ENCODE peak calls at places on chromosomes 12 and 14, in eight cellular contexts. One of them, this sample, is unnamed.

GRCh38 chr14:68759912-68760311 is 33.0 kb downstream of the ZFP36L1 start:
- DNase-seq in activated T-helper 9 cell treated with anti-CD3 and anti-CD28 coated beads, Interleukin-2, amount 50 U/mL, for 16 hours: no peak
- DNase-seq in psoas muscle: no peak
- DNase-seq in stimulated activated naive B cell treated with anti-CD40 and anti-IgM and Interleukin-4, amounts not matched to agents 10 μg/mL and 1 μg/mL and 100 μg/mL, for 72 hours: no peak
- DNase-seq in AG04450: no peak
- DNase-seq in GM19239: no peak
- DNase-seq in sciatic nerve: no peak
- DNase-seq in activated CD4-positive, alpha-beta T cell treated with anti-CD3 and anti-CD28 coated beads, Interleukin-2, amount 10 ng/mL, durations not matched to agents 7 days and 5 days: no peak
- DNase-seq in this sample: no peak

GRCh38 chr12:32051511-32052299 is 54.9 kb upstream of the BICD1 start:
- DNase-seq in GM19239: no peak
- DNase-seq in psoas muscle: no peak
- DNase-seq in stimulated activated naive B cell treated with anti-CD40 and anti-IgM and Interleukin-4, amounts not matched to agents 10 μg/mL and 1 μg/mL and 100 μg/mL, for 72 hours: no peak
- DNase-seq in activated T-helper 9 cell treated with anti-CD3 and anti-CD28 coated beads, Interleukin-2, amount 50 U/mL, for 16 hours: no peak
- DNase-seq in AG04450: peak
- DNase-seq in activated CD4-positive, alpha-beta T cell treated with anti-CD3 and anti-CD28 coated beads, Interleukin-2, amount 10 ng/mL, durations not matched to agents 7 days and 5 days: no peak
- DNase-seq in sciatic nerve: no peak
- DNase-seq in this sample: peak

GRCh38 chr14:65850429-65851145 is 438.1 kb downstream of the FUT8 start:
- DNase-seq in stimulated activated naive B cell treated with anti-CD40 and anti-IgM and Interleukin-4, amounts not matched to agents 10 μg/mL and 1 μg/mL and 100 μg/mL, for 72 hours: no peak
- DNase-seq in sciatic nerve: no peak
- DNase-seq in AG04450: no peak
- DNase-seq in activated CD4-positive, alpha-beta T cell treated with anti-CD3 and anti-CD28 coated beads, Interleukin-2, amount 10 ng/mL, durations not matched to agents 7 days and 5 days: peak
- DNase-seq in GM19239: no peak
- DNase-seq in activated T-helper 9 cell treated with anti-CD3 and anti-CD28 coated beads, Interleukin-2, amount 50 U/mL, for 16 hours: peak
- DNase-seq in psoas muscle: no peak
- DNase-seq in this sample: no peak

GRCh38 chr14:51873221-51873893 is 12.9 kb downstream of the GNG2 start:
- DNase-seq in activated CD4-positive, alpha-beta T cell treated with anti-CD3 and anti-CD28 coated beads, Interleukin-2, amount 10 ng/mL, durations not matched to agents 7 days and 5 days: peak
- DNase-seq in activated T-helper 9 cell treated with anti-CD3 and anti-CD28 coated beads, Interleukin-2, amount 50 U/mL, for 16 hours: no peak
- DNase-seq in AG04450: peak
- DNase-seq in GM19239: no peak
- DNase-seq in sciatic nerve: no peak
- DNase-seq in psoas muscle: no peak
- DNase-seq in stimulated activated naive B cell treated with anti-CD40 and anti-IgM and Interleukin-4, amounts not matched to agents 10 μg/mL and 1 μg/mL and 100 μg/mL, for 72 hours: peak
- DNase-seq in this sample: peak

GRCh38 chr12:109463776-109464175 is 13.3 kb downstream of the KCTD10 start:
- DNase-seq in sciatic nerve: no peak
- DNase-seq in activated T-helper 9 cell treated with anti-CD3 and anti-CD28 coated beads, Interleukin-2, amount 50 U/mL, for 16 hours: no peak
- DNase-seq in GM19239: no peak
- DNase-seq in AG04450: no peak
- DNase-seq in activated CD4-positive, alpha-beta T cell treated with anti-CD3 and anti-CD28 coated beads, Interleukin-2, amount 10 ng/mL, durations not matched to agents 7 days and 5 days: no peak
- DNase-seq in psoas muscle: no peak
- DNase-seq in stimulated activated naive B cell treated with anti-CD40 and anti-IgM and Interleukin-4, amounts not matched to agents 10 μg/mL and 1 μg/mL and 100 μg/mL, for 72 hours: no peak
- DNase-seq in this sample: no peak

GRCh38 chr12:124621296-124621660 is 53.9 kb upstream of the NCOR2 start:
- DNase-seq in psoas muscle: peak
- DNase-seq in activated T-helper 9 cell treated with anti-CD3 and anti-CD28 coated beads, Interleukin-2, amount 50 U/mL, for 16 hours: no peak
- DNase-seq in sciatic nerve: no peak
- DNase-seq in activated CD4-positive, alpha-beta T cell treated with anti-CD3 and anti-CD28 coated beads, Interleukin-2, amount 10 ng/mL, durations not matched to agents 7 days and 5 days: no peak
- DNase-seq in AG04450: no peak
- DNase-seq in stimulated activated naive B cell treated with anti-CD40 and anti-IgM and Interleukin-4, amounts not matched to agents 10 μg/mL and 1 μg/mL and 100 μg/mL, for 72 hours: no peak
- DNase-seq in GM19239: no peak
- DNase-seq in this sample: no peak

GRCh38 chr12:114888458-114888857 is 204.5 kb upstream of the TBX3 start:
- DNase-seq in psoas muscle: no peak
- DNase-seq in GM19239: no peak
- DNase-seq in sciatic nerve: no peak
- DNase-seq in activated T-helper 9 cell treated with anti-CD3 and anti-CD28 coated beads, Interleukin-2, amount 50 U/mL, for 16 hours: no peak
- DNase-seq in activated CD4-positive, alpha-beta T cell treated with anti-CD3 and anti-CD28 coated beads, Interleukin-2, amount 10 ng/mL, durations not matched to agents 7 days and 5 days: no peak
- DNase-seq in stimulated activated naive B cell treated with anti-CD40 and anti-IgM and Interleukin-4, amounts not matched to agents 10 μg/mL and 1 μg/mL and 100 μg/mL, for 72 hours: no peak
- DNase-seq in AG04450: no peak
- DNase-seq in this sample: no peak

GRCh38 chr12:124305136-124305535 is 10.2 kb downstream of the RFLNA start:
- DNase-seq in psoas muscle: no peak
- DNase-seq in activated T-helper 9 cell treated with anti-CD3 and anti-CD28 coated beads, Interleukin-2, amount 50 U/mL, for 16 hours: no peak
- DNase-seq in stimulated activated naive B cell treated with anti-CD40 and anti-IgM and Interleukin-4, amounts not matched to agents 10 μg/mL and 1 μg/mL and 100 μg/mL, for 72 hours: no peak
- DNase-seq in sciatic nerve: no peak
- DNase-seq in activated CD4-positive, alpha-beta T cell treated with anti-CD3 and anti-CD28 coated beads, Interleukin-2, amount 10 ng/mL, durations not matched to agents 7 days and 5 days: no peak
- DNase-seq in GM19239: no peak
- DNase-seq in AG04450: no peak
- DNase-seq in this sample: no peak

GRCh38 chr12:93803408-93803807 is 126.2 kb downstream of the CRADD start:
- DNase-seq in GM19239: no peak
- DNase-seq in activated T-helper 9 cell treated with anti-CD3 and anti-CD28 coated beads, Interleukin-2, amount 50 U/mL, for 16 hours: no peak
- DNase-seq in sciatic nerve: no peak
- DNase-seq in stimulated activated naive B cell treated with anti-CD40 and anti-IgM and Interleukin-4, amounts not matched to agents 10 μg/mL and 1 μg/mL and 100 μg/mL, for 72 hours: no peak
- DNase-seq in psoas muscle: no peak
- DNase-seq in AG04450: no peak
- DNase-seq in activated CD4-positive, alpha-beta T cell treated with anti-CD3 and anti-CD28 coated beads, Interleukin-2, amount 10 ng/mL, durations not matched to agents 7 days and 5 days: no peak
- DNase-seq in this sample: peak

GRCh38 chr12:27359578-27360340 is 27.1 kb downstream of the BMAL2 start:
- DNase-seq in psoas muscle: no peak
- DNase-seq in sciatic nerve: no peak
- DNase-seq in stimulated activated naive B cell treated with anti-CD40 and anti-IgM and Interleukin-4, amounts not matched to agents 10 μg/mL and 1 μg/mL and 100 μg/mL, for 72 hours: no peak
- DNase-seq in activated CD4-positive, alpha-beta T cell treated with anti-CD3 and anti-CD28 coated beads, Interleukin-2, amount 10 ng/mL, durations not matched to agents 7 days and 5 days: no peak
- DNase-seq in activated T-helper 9 cell treated with anti-CD3 and anti-CD28 coated beads, Interleukin-2, amount 50 U/mL, for 16 hours: no peak
- DNase-seq in AG04450: no peak
- DNase-seq in GM19239: no peak
- DNase-seq in this sample: no peak

GRCh38 chr12:32548691-32549412 is 130.2 kb upstream of the DNM1L start:
- DNase-seq in stimulated activated naive B cell treated with anti-CD40 and anti-IgM and Interleukin-4, amounts not matched to agents 10 μg/mL and 1 μg/mL and 100 μg/mL, for 72 hours: no peak
- DNase-seq in activated T-helper 9 cell treated with anti-CD3 and anti-CD28 coated beads, Interleukin-2, amount 50 U/mL, for 16 hours: no peak
- DNase-seq in GM19239: no peak
- DNase-seq in sciatic nerve: peak
- DNase-seq in psoas muscle: peak
- DNase-seq in activated CD4-positive, alpha-beta T cell treated with anti-CD3 and anti-CD28 coated beads, Interleukin-2, amount 10 ng/mL, durations not matched to agents 7 days and 5 days: no peak
- DNase-seq in AG04450: no peak
- DNase-seq in this sample: no peak

GRCh38 chr12:102063066-102063465 is 1.3 kb upstream of the WASHC3 start:
- DNase-seq in activated T-helper 9 cell treated with anti-CD3 and anti-CD28 coated beads, Interleukin-2, amount 50 U/mL, for 16 hours: no peak
- DNase-seq in psoas muscle: no peak
- DNase-seq in sciatic nerve: no peak
- DNase-seq in AG04450: no peak
- DNase-seq in activated CD4-positive, alpha-beta T cell treated with anti-CD3 and anti-CD28 coated beads, Interleukin-2, amount 10 ng/mL, durations not matched to agents 7 days and 5 days: no peak
- DNase-seq in GM19239: no peak
- DNase-seq in stimulated activated naive B cell treated with anti-CD40 and anti-IgM and Interleukin-4, amounts not matched to agents 10 μg/mL and 1 μg/mL and 100 μg/mL, for 72 hours: no peak
- DNase-seq in this sample: no peak

GRCh38 chr12:108622921-108623514 is 10.7 kb downstream of the SELPLG start:
- DNase-seq in sciatic nerve: no peak
- DNase-seq in activated T-helper 9 cell treated with anti-CD3 and anti-CD28 coated beads, Interleukin-2, amount 50 U/mL, for 16 hours: no peak
- DNase-seq in activated CD4-positive, alpha-beta T cell treated with anti-CD3 and anti-CD28 coated beads, Interleukin-2, amount 10 ng/mL, durations not matched to agents 7 days and 5 days: no peak
- DNase-seq in psoas muscle: no peak
- DNase-seq in stimulated activated naive B cell treated with anti-CD40 and anti-IgM and Interleukin-4, amounts not matched to agents 10 μg/mL and 1 μg/mL and 100 μg/mL, for 72 hours: no peak
- DNase-seq in GM19239: no peak
- DNase-seq in AG04450: no peak
- DNase-seq in this sample: no peak

GRCh38 chr14:70359076-70359424 is 433 bp downstream of the COX16 start:
- DNase-seq in GM19239: no peak
- DNase-seq in psoas muscle: no peak
- DNase-seq in AG04450: no peak
- DNase-seq in stimulated activated naive B cell treated with anti-CD40 and anti-IgM and Interleukin-4, amounts not matched to agents 10 μg/mL and 1 μg/mL and 100 μg/mL, for 72 hours: no peak
- DNase-seq in activated T-helper 9 cell treated with anti-CD3 and anti-CD28 coated beads, Interleukin-2, amount 50 U/mL, for 16 hours: no peak
- DNase-seq in sciatic nerve: no peak
- DNase-seq in activated CD4-positive, alpha-beta T cell treated with anti-CD3 and anti-CD28 coated beads, Interleukin-2, amount 10 ng/mL, durations not matched to agents 7 days and 5 days: no peak
- DNase-seq in this sample: peak

GRCh38 chr14:95482967-95483842 is 33.2 kb downstream of the SYNE3 start:
- DNase-seq in stimulated activated naive B cell treated with anti-CD40 and anti-IgM and Interleukin-4, amounts not matched to agents 10 μg/mL and 1 μg/mL and 100 μg/mL, for 72 hours: no peak
- DNase-seq in GM19239: no peak
- DNase-seq in psoas muscle: peak
- DNase-seq in AG04450: peak
- DNase-seq in activated T-helper 9 cell treated with anti-CD3 and anti-CD28 coated beads, Interleukin-2, amount 50 U/mL, for 16 hours: no peak
- DNase-seq in sciatic nerve: peak
- DNase-seq in activated CD4-positive, alpha-beta T cell treated with anti-CD3 and anti-CD28 coated beads, Interleukin-2, amount 10 ng/mL, durations not matched to agents 7 days and 5 days: no peak
- DNase-seq in this sample: peak

GRCh38 chr14:68879841-68880575 is 87.1 kb upstream of the ZFP36L1 start:
- DNase-seq in sciatic nerve: no peak
- DNase-seq in psoas muscle: no peak
- DNase-seq in activated CD4-positive, alpha-beta T cell treated with anti-CD3 and anti-CD28 coated beads, Interleukin-2, amount 10 ng/mL, durations not matched to agents 7 days and 5 days: no peak
- DNase-seq in activated T-helper 9 cell treated with anti-CD3 and anti-CD28 coated beads, Interleukin-2, amount 50 U/mL, for 16 hours: no peak
- DNase-seq in AG04450: no peak
- DNase-seq in stimulated activated naive B cell treated with anti-CD40 and anti-IgM and Interleukin-4, amounts not matched to agents 10 μg/mL and 1 μg/mL and 100 μg/mL, for 72 hours: no peak
- DNase-seq in GM19239: no peak
- DNase-seq in this sample: no peak

GRCh38 chr14:94864421-94865195 is 94.7 kb upstream of the GSC start:
- DNase-seq in sciatic nerve: no peak
- DNase-seq in AG04450: no peak
- DNase-seq in psoas muscle: peak
- DNase-seq in GM19239: no peak
- DNase-seq in stimulated activated naive B cell treated with anti-CD40 and anti-IgM and Interleukin-4, amounts not matched to agents 10 μg/mL and 1 μg/mL and 100 μg/mL, for 72 hours: no peak
- DNase-seq in activated T-helper 9 cell treated with anti-CD3 and anti-CD28 coated beads, Interleukin-2, amount 50 U/mL, for 16 hours: no peak
- DNase-seq in activated CD4-positive, alpha-beta T cell treated with anti-CD3 and anti-CD28 coated beads, Interleukin-2, amount 10 ng/mL, durations not matched to agents 7 days and 5 days: no peak
- DNase-seq in this sample: no peak

GRCh38 chr14:30114051-30114450 is 186.4 kb upstream of the PRKD1 start:
- DNase-seq in psoas muscle: no peak
- DNase-seq in AG04450: no peak
- DNase-seq in stimulated activated naive B cell treated with anti-CD40 and anti-IgM and Interleukin-4, amounts not matched to agents 10 μg/mL and 1 μg/mL and 100 μg/mL, for 72 hours: no peak
- DNase-seq in activated T-helper 9 cell treated with anti-CD3 and anti-CD28 coated beads, Interleukin-2, amount 50 U/mL, for 16 hours: no peak
- DNase-seq in activated CD4-positive, alpha-beta T cell treated with anti-CD3 and anti-CD28 coated beads, Interleukin-2, amount 10 ng/mL, durations not matched to agents 7 days and 5 days: no peak
- DNase-seq in sciatic nerve: no peak
- DNase-seq in GM19239: no peak
- DNase-seq in this sample: no peak

GRCh38 chr12:82414926-82415325 is 56.6 kb downstream of the METTL25 start:
- DNase-seq in AG04450: no peak
- DNase-seq in stimulated activated naive B cell treated with anti-CD40 and anti-IgM and Interleukin-4, amounts not matched to agents 10 μg/mL and 1 μg/mL and 100 μg/mL, for 72 hours: no peak
- DNase-seq in activated CD4-positive, alpha-beta T cell treated with anti-CD3 and anti-CD28 coated beads, Interleukin-2, amount 10 ng/mL, durations not matched to agents 7 days and 5 days: no peak
- DNase-seq in sciatic nerve: no peak
- DNase-seq in GM19239: no peak
- DNase-seq in psoas muscle: no peak
- DNase-seq in activated T-helper 9 cell treated with anti-CD3 and anti-CD28 coated beads, Interleukin-2, amount 50 U/mL, for 16 hours: no peak
- DNase-seq in this sample: no peak

GRCh38 chr14:65168840-65169239 is 66.5 kb upstream of the MAX start:
- DNase-seq in AG04450: no peak
- DNase-seq in activated T-helper 9 cell treated with anti-CD3 and anti-CD28 coated beads, Interleukin-2, amount 50 U/mL, for 16 hours: no peak
- DNase-seq in psoas muscle: no peak
- DNase-seq in GM19239: no peak
- DNase-seq in sciatic nerve: no peak
- DNase-seq in activated CD4-positive, alpha-beta T cell treated with anti-CD3 and anti-CD28 coated beads, Interleukin-2, amount 10 ng/mL, durations not matched to agents 7 days and 5 days: no peak
- DNase-seq in stimulated activated naive B cell treated with anti-CD40 and anti-IgM and Interleukin-4, amounts not matched to agents 10 μg/mL and 1 μg/mL and 100 μg/mL, for 72 hours: no peak
- DNase-seq in this sample: no peak

GRCh38 chr12:78398750-78399149 is 465.8 kb upstream of the SYT1 start:
- DNase-seq in stimulated activated naive B cell treated with anti-CD40 and anti-IgM and Interleukin-4, amounts not matched to agents 10 μg/mL and 1 μg/mL and 100 μg/mL, for 72 hours: no peak
- DNase-seq in activated T-helper 9 cell treated with anti-CD3 and anti-CD28 coated beads, Interleukin-2, amount 50 U/mL, for 16 hours: no peak
- DNase-seq in AG04450: no peak
- DNase-seq in psoas muscle: no peak
- DNase-seq in sciatic nerve: no peak
- DNase-seq in activated CD4-positive, alpha-beta T cell treated with anti-CD3 and anti-CD28 coated beads, Interleukin-2, amount 10 ng/mL, durations not matched to agents 7 days and 5 days: no peak
- DNase-seq in GM19239: no peak
- DNase-seq in this sample: no peak

GRCh38 chr12:66269757-66270383 is 32.4 kb upstream of the HELB start:
- DNase-seq in activated T-helper 9 cell treated with anti-CD3 and anti-CD28 coated beads, Interleukin-2, amount 50 U/mL, for 16 hours: no peak
- DNase-seq in stimulated activated naive B cell treated with anti-CD40 and anti-IgM and Interleukin-4, amounts not matched to agents 10 μg/mL and 1 μg/mL and 100 μg/mL, for 72 hours: no peak
- DNase-seq in activated CD4-positive, alpha-beta T cell treated with anti-CD3 and anti-CD28 coated beads, Interleukin-2, amount 10 ng/mL, durations not matched to agents 7 days and 5 days: peak
- DNase-seq in GM19239: peak
- DNase-seq in AG04450: peak
- DNase-seq in sciatic nerve: no peak
- DNase-seq in psoas muscle: no peak
- DNase-seq in this sample: peak

GRCh38 chr12:106183735-106184134 is 45.0 kb upstream of the NUAK1 start:
- DNase-seq in psoas muscle: no peak
- DNase-seq in GM19239: no peak
- DNase-seq in activated CD4-positive, alpha-beta T cell treated with anti-CD3 and anti-CD28 coated beads, Interleukin-2, amount 10 ng/mL, durations not matched to agents 7 days and 5 days: no peak
- DNase-seq in stimulated activated naive B cell treated with anti-CD40 and anti-IgM and Interleukin-4, amounts not matched to agents 10 μg/mL and 1 μg/mL and 100 μg/mL, for 72 hours: no peak
- DNase-seq in activated T-helper 9 cell treated with anti-CD3 and anti-CD28 coated beads, Interleukin-2, amount 50 U/mL, for 16 hours: no peak
- DNase-seq in AG04450: no peak
- DNase-seq in sciatic nerve: no peak
- DNase-seq in this sample: no peak

GRCh38 chr12:77734489-77734888 is 96.2 kb upstream of the NAV3 start:
- DNase-seq in sciatic nerve: no peak
- DNase-seq in GM19239: no peak
- DNase-seq in activated T-helper 9 cell treated with anti-CD3 and anti-CD28 coated beads, Interleukin-2, amount 50 U/mL, for 16 hours: no peak
- DNase-seq in stimulated activated naive B cell treated with anti-CD40 and anti-IgM and Interleukin-4, amounts not matched to agents 10 μg/mL and 1 μg/mL and 100 μg/mL, for 72 hours: no peak
- DNase-seq in psoas muscle: no peak
- DNase-seq in AG04450: no peak
- DNase-seq in activated CD4-positive, alpha-beta T cell treated with anti-CD3 and anti-CD28 coated beads, Interleukin-2, amount 10 ng/mL, durations not matched to agents 7 days and 5 days: no peak
- DNase-seq in this sample: no peak

GRCh38 chr12:27573972-27574371 is 50.0 kb downstream of the PPFIBP1 start:
- DNase-seq in AG04450: peak
- DNase-seq in stimulated activated naive B cell treated with anti-CD40 and anti-IgM and Interleukin-4, amounts not matched to agents 10 μg/mL and 1 μg/mL and 100 μg/mL, for 72 hours: no peak
- DNase-seq in psoas muscle: no peak
- DNase-seq in activated T-helper 9 cell treated with anti-CD3 and anti-CD28 coated beads, Interleukin-2, amount 50 U/mL, for 16 hours: no peak
- DNase-seq in GM19239: no peak
- DNase-seq in sciatic nerve: no peak
- DNase-seq in activated CD4-positive, alpha-beta T cell treated with anti-CD3 and anti-CD28 coated beads, Interleukin-2, amount 10 ng/mL, durations not matched to agents 7 days and 5 days: no peak
- DNase-seq in this sample: peak

GRCh38 chr12:104010800-104011199 is 39.2 kb downstream of the GLT8D2 start:
- DNase-seq in GM19239: no peak
- DNase-seq in activated CD4-positive, alpha-beta T cell treated with anti-CD3 and anti-CD28 coated beads, Interleukin-2, amount 10 ng/mL, durations not matched to agents 7 days and 5 days: no peak
- DNase-seq in psoas muscle: no peak
- DNase-seq in AG04450: no peak
- DNase-seq in sciatic nerve: no peak
- DNase-seq in stimulated activated naive B cell treated with anti-CD40 and anti-IgM and Interleukin-4, amounts not matched to agents 10 μg/mL and 1 μg/mL and 100 μg/mL, for 72 hours: no peak
- DNase-seq in activated T-helper 9 cell treated with anti-CD3 and anti-CD28 coated beads, Interleukin-2, amount 50 U/mL, for 16 hours: no peak
- DNase-seq in this sample: no peak

GRCh38 chr14:74620497-74620921 is 8.5 kb upstream of the LTBP2 start:
- DNase-seq in activated T-helper 9 cell treated with anti-CD3 and anti-CD28 coated beads, Interleukin-2, amount 50 U/mL, for 16 hours: no peak
- DNase-seq in sciatic nerve: no peak
- DNase-seq in activated CD4-positive, alpha-beta T cell treated with anti-CD3 and anti-CD28 coated beads, Interleukin-2, amount 10 ng/mL, durations not matched to agents 7 days and 5 days: peak
- DNase-seq in psoas muscle: no peak
- DNase-seq in GM19239: no peak
- DNase-seq in stimulated activated naive B cell treated with anti-CD40 and anti-IgM and Interleukin-4, amounts not matched to agents 10 μg/mL and 1 μg/mL and 100 μg/mL, for 72 hours: no peak
- DNase-seq in AG04450: peak
- DNase-seq in this sample: peak

GRCh38 chr12:53867216-53868012 is 71.2 kb upstream of the HOXC13 start:
- DNase-seq in AG04450: no peak
- DNase-seq in stimulated activated naive B cell treated with anti-CD40 and anti-IgM and Interleukin-4, amounts not matched to agents 10 μg/mL and 1 μg/mL and 100 μg/mL, for 72 hours: peak
- DNase-seq in GM19239: no peak
- DNase-seq in sciatic nerve: no peak
- DNase-seq in psoas muscle: no peak
- DNase-seq in activated T-helper 9 cell treated with anti-CD3 and anti-CD28 coated beads, Interleukin-2, amount 50 U/mL, for 16 hours: no peak
- DNase-seq in activated CD4-positive, alpha-beta T cell treated with anti-CD3 and anti-CD28 coated beads, Interleukin-2, amount 10 ng/mL, durations not matched to agents 7 days and 5 days: no peak
- DNase-seq in this sample: no peak

GRCh38 chr12:69834566-69834965 is 9.5 kb downstream of the MYRFL start:
- DNase-seq in psoas muscle: no peak
- DNase-seq in sciatic nerve: no peak
- DNase-seq in stimulated activated naive B cell treated with anti-CD40 and anti-IgM and Interleukin-4, amounts not matched to agents 10 μg/mL and 1 μg/mL and 100 μg/mL, for 72 hours: no peak
- DNase-seq in activated T-helper 9 cell treated with anti-CD3 and anti-CD28 coated beads, Interleukin-2, amount 50 U/mL, for 16 hours: no peak
- DNase-seq in AG04450: no peak
- DNase-seq in GM19239: no peak
- DNase-seq in activated CD4-positive, alpha-beta T cell treated with anti-CD3 and anti-CD28 coated beads, Interleukin-2, amount 10 ng/mL, durations not matched to agents 7 days and 5 days: no peak
- DNase-seq in this sample: no peak

GRCh38 chr14:49768301-49769121 is 558 bp downstream of the KLHDC2 start:
- DNase-seq in psoas muscle: peak
- DNase-seq in activated CD4-positive, alpha-beta T cell treated with anti-CD3 and anti-CD28 coated beads, Interleukin-2, amount 10 ng/mL, durations not matched to agents 7 days and 5 days: peak
- DNase-seq in GM19239: peak
- DNase-seq in activated T-helper 9 cell treated with anti-CD3 and anti-CD28 coated beads, Interleukin-2, amount 50 U/mL, for 16 hours: peak
- DNase-seq in sciatic nerve: peak
- DNase-seq in AG04450: no peak
- DNase-seq in stimulated activated naive B cell treated with anti-CD40 and anti-IgM and Interleukin-4, amounts not matched to agents 10 μg/mL and 1 μg/mL and 100 μg/mL, for 72 hours: peak
- DNase-seq in this sample: no peak

GRCh38 chr14:32808574-32809098 is 130.0 kb upstream of the NPAS3 start:
- DNase-seq in stimulated activated naive B cell treated with anti-CD40 and anti-IgM and Interleukin-4, amounts not matched to agents 10 μg/mL and 1 μg/mL and 100 μg/mL, for 72 hours: no peak
- DNase-seq in sciatic nerve: no peak
- DNase-seq in GM19239: no peak
- DNase-seq in AG04450: no peak
- DNase-seq in activated CD4-positive, alpha-beta T cell treated with anti-CD3 and anti-CD28 coated beads, Interleukin-2, amount 10 ng/mL, durations not matched to agents 7 days and 5 days: no peak
- DNase-seq in psoas muscle: no peak
- DNase-seq in activated T-helper 9 cell treated with anti-CD3 and anti-CD28 coated beads, Interleukin-2, amount 50 U/mL, for 16 hours: no peak
- DNase-seq in this sample: no peak

GRCh38 chr14:102873546-102874061 is 48.9 kb upstream of the AMN start:
- DNase-seq in activated T-helper 9 cell treated with anti-CD3 and anti-CD28 coated beads, Interleukin-2, amount 50 U/mL, for 16 hours: no peak
- DNase-seq in stimulated activated naive B cell treated with anti-CD40 and anti-IgM and Interleukin-4, amounts not matched to agents 10 μg/mL and 1 μg/mL and 100 μg/mL, for 72 hours: no peak
- DNase-seq in activated CD4-positive, alpha-beta T cell treated with anti-CD3 and anti-CD28 coated beads, Interleukin-2, amount 10 ng/mL, durations not matched to agents 7 days and 5 days: no peak
- DNase-seq in sciatic nerve: no peak
- DNase-seq in psoas muscle: no peak
- DNase-seq in AG04450: no peak
- DNase-seq in GM19239: no peak
- DNase-seq in this sample: no peak

GRCh38 chr12:6775775-6776174 is 3.5 kb downstream of the LAG3 start:
- DNase-seq in GM19239: no peak
- DNase-seq in AG04450: no peak
- DNase-seq in psoas muscle: no peak
- DNase-seq in activated CD4-positive, alpha-beta T cell treated with anti-CD3 and anti-CD28 coated beads, Interleukin-2, amount 10 ng/mL, durations not matched to agents 7 days and 5 days: no peak
- DNase-seq in stimulated activated naive B cell treated with anti-CD40 and anti-IgM and Interleukin-4, amounts not matched to agents 10 μg/mL and 1 μg/mL and 100 μg/mL, for 72 hours: no peak
- DNase-seq in sciatic nerve: no peak
- DNase-seq in activated T-helper 9 cell treated with anti-CD3 and anti-CD28 coated beads, Interleukin-2, amount 50 U/mL, for 16 hours: no peak
- DNase-seq in this sample: no peak

GRCh38 chr12:56034586-56035332 is 7.0 kb upstream of the RPS26 start:
- DNase-seq in psoas muscle: no peak
- DNase-seq in stimulated activated naive B cell treated with anti-CD40 and anti-IgM and Interleukin-4, amounts not matched to agents 10 μg/mL and 1 μg/mL and 100 μg/mL, for 72 hours: no peak
- DNase-seq in sciatic nerve: no peak
- DNase-seq in GM19239: no peak
- DNase-seq in activated T-helper 9 cell treated with anti-CD3 and anti-CD28 coated beads, Interleukin-2, amount 50 U/mL, for 16 hours: no peak
- DNase-seq in AG04450: no peak
- DNase-seq in activated CD4-positive, alpha-beta T cell treated with anti-CD3 and anti-CD28 coated beads, Interleukin-2, amount 10 ng/mL, durations not matched to agents 7 days and 5 days: no peak
- DNase-seq in this sample: no peak